ENCODE peak calls at places on chromosomes 11 and 22, in nine cellular contexts. U, P, D, F, M, T, H, B and V are unnamed samples.

GRCh38 chr11:61061081-61061826 is 41.0 kb upstream of the CD5 start:
- DNase-seq in U (no peak), H (no peak), F (no peak), D (peak; percentile 81), T (no peak), B (peak; percentile 80), P (no peak), M (no peak), V (peak; percentile 6)

GRCh38 chr11:27158763-27159679 is 118.4 kb downstream of the BBOX1 start:
- DNase-seq in U (peak; percentile 81), M (peak; percentile 43), P (peak; percentile 62), T (peak; percentile 70), F (peak; percentile 69), D (peak; percentile 76), B (peak; percentile 40), H (peak; percentile 33), V (peak; percentile 58)

GRCh38 chr11:70567680-70568503 is 169.6 kb downstream of the CTTN start:
- DNase-seq in M (no peak), B (peak; percentile 45), F (no peak), U (peak; percentile 10), H (no peak), P (no peak), D (no peak), T (peak; percentile 51), V (no peak)

GRCh38 chr11:75244052-75244814 is 3.7 kb downstream of the TPBGL start:
- DNase-seq in D (no peak), M (no peak), P (peak; percentile 2), F (no peak), U (no peak), B (no peak), T (no peak), H (no peak), V (no peak)

GRCh38 chr22:32680895-32681294 is 120.6 kb upstream of the TIMP3 start:
- DNase-seq in U (no peak), M (no peak), H (no peak), D (no peak), T (no peak), B (no peak), P (no peak), F (no peak), V (no peak)

GRCh38 chr11:61966673-61967176 is 709 bp downstream of the FTH1 start:
- DNase-seq in D (peak; percentile 49), F (no peak), M (no peak), B (no peak), P (peak; percentile 45), U (no peak), H (no peak), T (peak; percentile 72), V (no peak)

GRCh38 chr22:32745251-32745995 is 56.1 kb upstream of the TIMP3 start:
- DNase-seq in U (peak; percentile 55), M (peak; percentile 12), P (peak; percentile 78), F (no peak), B (peak; percentile 82), T (peak; percentile 71), H (peak; percentile 27), D (peak; percentile 2), V (peak; percentile 70)

GRCh38 chr22:27990879-27991278 is 71.8 kb upstream of the PITPNB start:
- DNase-seq in D (peak; percentile 6), H (peak; percentile 61), T (peak; percentile 84), U (peak; percentile 8), M (peak; percentile 21), F (peak; percentile 63), P (peak; percentile 72), B (no peak), V (peak; percentile 32)

GRCh38 chr11:12675951-12676711 is 1.9 kb downstream of the TEAD1 start:
- DNase-seq in U (peak; percentile 63), D (peak; percentile 42), B (no peak), M (no peak), F (no peak), T (peak; percentile 54), P (peak; percentile 34), H (no peak), V (no peak)

GRCh38 chr11:36273110-36273509 is 16.1 kb downstream of the COMMD9 start:
- DNase-seq in T (peak; percentile 60), U (no peak), P (no peak), M (no peak), D (no peak), F (no peak), B (no peak), H (no peak), V (no peak)
- H3K36me3 ChIP-seq in T (no peaks in the 10 kb centered on the region), U (peaks cover 28% of the 10 kb centered on the region), P (peaks cover 47% of the 10 kb centered on the region), M (no peaks in the 10 kb centered on the region), D (no peaks in the 10 kb centered on the region), F (peaks cover 8% of the 10 kb centered on the region), B (no peaks in the 10 kb centered on the region), H (no peaks in the 10 kb centered on the region), V (no peaks in the 10 kb centered on the region)

GRCh38 chr11:45468265-45468856 is 182.2 kb upstream of the SYT13 start:
- DNase-seq in M (no peak), P (no peak), D (no peak), T (peak; percentile 24), B (no peak), F (no peak), U (peak; percentile 4), H (no peak), V (no peak)
- H3K4me2 ChIP-seq in M (no peak overlapping the region), P (no peak overlapping the region), D (no peak overlapping the region), T (no peak overlapping the region), B (no peak overlapping the region), F (no peak overlapping the region), U (no peak overlapping the region), H (no peak overlapping the region), V (no peak overlapping the region)

GRCh38 chr11:73359930-73360742 is 16.1 kb upstream of the RELT start:
- DNase-seq in P (peak; percentile 78), D (peak; percentile 66), U (peak; percentile 49), T (peak; percentile 62), H (no peak), M (no peak), F (peak; percentile 29), B (peak; percentile 32), V (no peak)

GRCh38 chr11:73358071-73358470 is 18.1 kb upstream of the RELT start:
- DNase-seq in U (peak; percentile 56), M (no peak), H (no peak), F (no peak), B (no peak), T (no peak), D (no peak), P (no peak), V (no peak)

GRCh38 chr11:73360743-73361369 is 15.3 kb upstream of the RELT start:
- DNase-seq in U (no peak), M (no peak), F (no peak), P (no peak), T (no peak), H (no peak), D (no peak), B (no peak), V (no peak)

GRCh38 chr11:73356979-73357739 is 19.0 kb upstream of the RELT start:
- DNase-seq in H (no peak), F (no peak), U (no peak), M (no peak), B (no peak), T (no peak), D (no peak), P (no peak), V (no peak)

DNA sequence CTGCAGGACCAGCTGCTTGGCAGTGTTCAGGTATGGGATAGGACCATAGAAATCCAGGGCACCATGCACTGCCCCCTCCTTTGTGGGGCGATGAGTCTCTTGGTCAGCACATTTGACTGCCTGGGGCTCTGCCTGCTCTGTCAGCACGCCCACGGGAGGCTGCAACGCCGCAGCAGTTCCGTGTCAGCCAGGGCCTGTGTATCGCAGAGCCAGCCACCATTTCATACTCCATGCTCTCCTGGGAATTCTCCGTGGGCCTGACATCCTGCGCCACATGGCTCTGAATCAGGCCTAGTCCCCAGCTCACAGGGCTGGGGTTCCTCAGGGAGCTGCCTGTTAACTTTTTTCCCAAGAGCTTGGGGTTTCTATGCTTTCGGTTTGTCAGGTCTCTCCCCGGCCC is 16.9 kb upstream of the RELT start:
- DNase-seq in B (no peak), T (no peak), P (no peak), F (no peak), D (no peak), M (no peak), U (peak; percentile 22), H (no peak), V (no peak)
- H3K36me3 ChIP-seq in B (peaks cover 4% of the 10 kb centered on the region), T (no peaks in the 10 kb centered on the region), P (peaks cover 78% of the 10 kb centered on the region), F (peaks cover 22% of the 10 kb centered on the region), D (no peaks in the 10 kb centered on the region), M (peaks cover 66% of the 10 kb centered on the region), U (peaks cover 85% of the 10 kb centered on the region), H (no peaks in the 10 kb centered on the region), V (no peaks in the 10 kb centered on the region)

GRCh38 chr11:126360049-126360446 is 4.6 kb downstream of the ST3GAL4 start:
- DNase-seq in T (no peak), D (no peak), B (no peak), F (no peak), U (no peak), P (no peak), H (no peak), M (no peak), V (no peak)
- H3K4me2 ChIP-seq in T (no peak overlapping the region), D (no peak overlapping the region), B (peak overlapping the region; percentile 26), F (no peak overlapping the region), U (no peak overlapping the region), P (peak overlapping the region; percentile 50), H (no peak overlapping the region), M (no peak overlapping the region), V (no peak overlapping the region)

GRCh38 chr22:21615731-21616130 is 14.1 kb downstream of the YDJC start:
- DNase-seq in U (no peak), D (no peak), M (no peak), H (no peak), P (no peak), B (no peak), T (no peak), F (no peak), V (no peak)

GRCh38 chr22:21612858-21613257 is 17.0 kb downstream of the YDJC start:
- DNase-seq in M (no peak), B (no peak), D (peak; percentile 56), H (no peak), P (no peak), T (no peak), U (no peak), F (no peak), V (no peak)

GRCh38 chr22:21611210-21611977 is 18.4 kb downstream of the YDJC start:
- DNase-seq in B (no peak), M (no peak), U (no peak), F (no peak), T (no peak), H (no peak), D (no peak), P (no peak), V (no peak)

DNA sequence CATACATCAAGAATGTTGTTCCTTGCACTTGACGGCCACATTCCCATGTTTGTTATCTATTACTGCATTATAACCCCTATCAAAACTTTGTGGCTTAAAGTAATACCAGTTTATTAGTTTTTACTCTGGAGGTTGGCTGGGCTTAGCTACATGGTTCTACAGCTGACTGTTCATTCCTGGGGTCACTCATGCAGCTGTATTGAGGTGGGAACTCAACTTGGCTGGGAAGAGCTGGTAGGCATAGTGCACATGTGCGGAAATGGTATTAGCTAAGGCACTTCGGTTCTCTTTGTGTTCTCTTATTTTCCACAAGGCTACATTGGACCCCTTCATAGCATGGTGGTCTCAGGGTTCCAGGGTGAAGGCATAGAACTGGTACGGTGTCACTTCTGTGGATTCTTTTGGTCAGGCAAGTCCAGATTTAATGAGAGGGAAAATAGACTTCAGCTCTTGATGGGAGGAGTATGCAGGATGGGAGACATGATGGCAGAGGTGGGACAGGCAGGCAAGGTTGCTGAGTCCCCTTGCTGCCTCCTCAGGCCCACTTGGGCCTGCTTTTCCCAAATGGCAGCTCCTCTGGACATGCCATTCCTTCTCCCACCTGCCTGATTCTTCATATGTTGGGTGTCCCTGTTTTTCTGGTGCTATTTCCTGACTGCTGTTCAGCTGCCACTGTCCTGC is 16.1 kb downstream of the YDJC start:
- DNase-seq in M (no peak), B (no peak), H (no peak), U (no peak), P (no peak), D (no peak), F (no peak), T (no peak), V (no peak)
- H3K36me3 ChIP-seq in M (peaks cover 18% of the 10 kb centered on the region), B (no peaks in the 10 kb centered on the region), H (peaks cover 7% of the 10 kb centered on the region), U (peaks cover 28% of the 10 kb centered on the region), P (peaks cover 25% of the 10 kb centered on the region), D (peaks cover 13% of the 10 kb centered on the region), F (peaks cover 20% of the 10 kb centered on the region), T (no peaks in the 10 kb centered on the region), V (peaks cover 31% of the 10 kb centered on the region)